ENCODE peak calls at places on chromosomes 5 and 9, in eight cellular contexts. J, A, Z, T, Q, P, O and W are unnamed samples.

GRCh38 chr9:71863652-71864051 is 47.3 kb downstream of the ABHD17B start:
- DNase-seq in J (peak), A (peak), Z (no peak), T (no peak), Q (peak), P (no peak), O (no peak), W (no peak)

GRCh38 chr9:115668506-115668905 is 485.1 kb upstream of the PAPPA start:
- DNase-seq in J (peak), A (peak), Z (no peak), T (no peak), Q (peak), P (no peak), O (peak), W (no peak)

GRCh38 chr5:26148569-26149107 is 889.7 kb downstream of the CDH9 start:
- DNase-seq in J (no peak), A (no peak), Z (no peak), T (no peak), Q (no peak), P (no peak), O (no peak), W (peak)

GRCh38 chr9:16421534-16421933 is 448.9 kb downstream of the BNC2 start:
- DNase-seq in J (peak), A (peak), Z (no peak), T (no peak), Q (peak), P (no peak), O (peak), W (no peak)

GRCh38 chr5:172870261-172870806 is 36.3 kb downstream of the ERGIC1 start:
- DNase-seq in J (peak), A (peak), Z (no peak), T (peak), Q (peak), P (no peak), O (peak), W (no peak)

GRCh38 chr5:128649183-128649582 is 111.1 kb upstream of the FBN2 start:
- DNase-seq in J (peak), A (peak), Z (no peak), T (no peak), Q (no peak), P (no peak), O (peak), W (no peak)

GRCh38 chr5:78594946-78595921 is 53.3 kb downstream of the LHFPL2 start:
- DNase-seq in J (peak), A (peak), Z (peak), T (peak), Q (peak), P (no peak), O (peak), W (no peak)

GRCh38 chr9:76374702-76375543 is 19.3 kb downstream of the RFK start:
- DNase-seq in J (peak), A (peak), Z (peak), T (peak), Q (peak), P (no peak), O (peak), W (no peak)

GRCh38 chr5:125536582-125536981 is 790.1 kb upstream of the ZNF608 start:
- DNase-seq in J (peak), A (peak), Z (no peak), T (no peak), Q (peak), P (no peak), O (peak), W (no peak)

GRCh38 chr9:136171801-136172411 is 33.0 kb downstream of the LHX3 start:
- DNase-seq in J (no peak), A (no peak), Z (no peak), T (no peak), Q (no peak), P (no peak), O (no peak), W (no peak)

GRCh38 chr5:169767938-169768337 is 130.9 kb downstream of the DOCK2 start:
- DNase-seq in J (no peak), A (no peak), Z (no peak), T (no peak), Q (no peak), P (no peak), O (no peak), W (no peak)

GRCh38 chr5:56361398-56361797 is 128.3 kb upstream of the ANKRD55 start:
- DNase-seq in J (no peak), A (no peak), Z (no peak), T (no peak), Q (no peak), P (no peak), O (no peak), W (no peak)

GRCh38 chr9:92740015-92740408 is 24.6 kb downstream of the BICD2 start:
- DNase-seq in J (peak), A (peak), Z (no peak), T (no peak), Q (no peak), P (no peak), O (no peak), W (no peak)

GRCh38 chr5:144304683-144305082 is 134.0 kb downstream of the KCTD16 start:
- DNase-seq in J (no peak), A (no peak), Z (no peak), T (no peak), Q (no peak), P (no peak), O (no peak), W (no peak)

GRCh38 chr5:137708796-137709559 is 26.9 kb downstream of the KLHL3 start:
- DNase-seq in J (no peak), A (no peak), Z (no peak), T (no peak), Q (no peak), P (no peak), O (no peak), W (no peak)

GRCh38 chr9:86721843-86722705 is 225.2 kb downstream of the GAS1 start:
- DNase-seq in J (peak), A (peak), Z (peak), T (peak), Q (peak), P (no peak), O (peak), W (no peak)

GRCh38 chr9:131405429-131405828 is 11.5 kb downstream of the PRRC2B start:
- DNase-seq in J (peak), A (peak), Z (no peak), T (peak), Q (peak), P (no peak), O (peak), W (no peak)

GRCh38 chr9:137326436-137327060 is 24.5 kb upstream of the NRARP start:
- DNase-seq in J (no peak), A (no peak), Z (no peak), T (no peak), Q (no peak), P (peak), O (no peak), W (no peak)

GRCh38 chr5:174410716-174411512 is 313.5 kb upstream of the MSX2 start:
- DNase-seq in J (peak), A (no peak), Z (no peak), T (no peak), Q (peak), P (no peak), O (no peak), W (no peak)

GRCh38 chr9:98142182-98142924 is 23.3 kb upstream of the TRIM14 start:
- DNase-seq in J (no peak), A (no peak), Z (no peak), T (no peak), Q (no peak), P (peak), O (no peak), W (peak)

GRCh38 chr9:111730937-111731567 is 63.7 kb downstream of the SHOC1 start:
- DNase-seq in J (peak), A (peak), Z (no peak), T (no peak), Q (peak), P (no peak), O (peak), W (no peak)

GRCh38 chr5:118791986-118792734 is 196.2 kb downstream of the DTWD2 start:
- DNase-seq in J (peak), A (peak), Z (peak), T (peak), Q (peak), P (peak), O (peak), W (no peak)

GRCh38 chr5:105150324-105150723 is 1587.7 kb upstream of the NUDT12 start:
- DNase-seq in J (no peak), A (no peak), Z (no peak), T (no peak), Q (no peak), P (no peak), O (no peak), W (no peak)

GRCh38 chr9:7216004-7216821 is 458.4 kb downstream of the KDM4C start:
- DNase-seq in J (peak), A (peak), Z (no peak), T (no peak), Q (peak), P (no peak), O (peak), W (no peak)

GRCh38 chr5:81165493-81166119 is 67.5 kb upstream of the CKMT2 start:
- DNase-seq in J (peak), A (peak), Z (peak), T (no peak), Q (peak), P (peak), O (peak), W (peak)

GRCh38 chr9:89274838-89275237 is 36.2 kb upstream of the CKS2 start:
- DNase-seq in J (peak), A (peak), Z (no peak), T (no peak), Q (peak), P (no peak), O (peak), W (no peak)

GRCh38 chr5:80140496-80140895 is 105.3 kb downstream of the THBS4 start:
- DNase-seq in J (no peak), A (no peak), Z (no peak), T (peak), Q (no peak), P (no peak), O (no peak), W (no peak)

GRCh38 chr5:115453391-115454095 is 91.0 kb downstream of the FEM1C start:
- DNase-seq in J (no peak), A (no peak), Z (no peak), T (no peak), Q (no peak), P (no peak), O (no peak), W (no peak)

GRCh38 chr5:140607031-140607430 is 25.9 kb downstream of the CD14 start:
- DNase-seq in J (no peak), A (no peak), Z (no peak), T (no peak), Q (no peak), P (no peak), O (no peak), W (no peak)

GRCh38 chr9:34688329-34689161 is 2.5 kb downstream of the CCL19 start:
- DNase-seq in J (no peak), A (no peak), Z (no peak), T (no peak), Q (no peak), P (no peak), O (no peak), W (no peak)

GRCh38 chr9:131122158-131122557 is 3.2 kb upstream of the NUP214 start:
- DNase-seq in J (no peak), A (no peak), Z (no peak), T (no peak), Q (no peak), P (no peak), O (no peak), W (no peak)

GRCh38 chr9:2087500-2088313 is 72.6 kb downstream of the SMARCA2 start:
- DNase-seq in J (peak), A (peak), Z (no peak), T (no peak), Q (peak), P (peak), O (peak), W (no peak)

GRCh38 chr5:76372320-76373054 is 30.6 kb upstream of the IQGAP2 start:
- DNase-seq in J (peak), A (peak), Z (no peak), T (no peak), Q (peak), P (no peak), O (peak), W (no peak)

GRCh38 chr5:59817536-59817935 is 76.0 kb downstream of the PDE4D start:
- DNase-seq in J (no peak), A (no peak), Z (no peak), T (no peak), Q (no peak), P (no peak), O (no peak), W (no peak)

GRCh38 chr5:136094913-136095641 is 37.6 kb upstream of the SMAD5 start:
- DNase-seq in J (no peak), A (no peak), Z (no peak), T (no peak), Q (no peak), P (no peak), O (no peak), W (no peak)

GRCh38 chr5:4000960-4001359 is 405.3 kb downstream of the IRX1 start:
- DNase-seq in J (no peak), A (no peak), Z (no peak), T (no peak), Q (no peak), P (no peak), O (no peak), W (peak)

GRCh38 chr5:29795253-29795652 is 1398.2 kb upstream of the CDH6 start:
- DNase-seq in J (no peak), A (no peak), Z (no peak), T (no peak), Q (no peak), P (no peak), O (no peak), W (no peak)

GRCh38 chr5:29794146-29794787 is 1399.2 kb upstream of the CDH6 start:
- DNase-seq in J (no peak), A (no peak), Z (no peak), T (no peak), Q (no peak), P (no peak), O (no peak), W (no peak)

GRCh38 chr5:29796018-29796417 is 1397.5 kb upstream of the CDH6 start:
- DNase-seq in J (no peak), A (no peak), Z (no peak), T (no peak), Q (no peak), P (no peak), O (no peak), W (no peak)

GRCh38 chr5:29790281-29790680 is 1403.2 kb upstream of the CDH6 start:
- DNase-seq in J (no peak), A (no peak), Z (no peak), T (no peak), Q (no peak), P (no peak), O (no peak), W (no peak)
- TF ChIP-seq CTCF in J (no peak), A (no peak), Z (no peak), T (no peak), Q (no peak), P (no peak), O (no peak), W (no peak)

DNA sequence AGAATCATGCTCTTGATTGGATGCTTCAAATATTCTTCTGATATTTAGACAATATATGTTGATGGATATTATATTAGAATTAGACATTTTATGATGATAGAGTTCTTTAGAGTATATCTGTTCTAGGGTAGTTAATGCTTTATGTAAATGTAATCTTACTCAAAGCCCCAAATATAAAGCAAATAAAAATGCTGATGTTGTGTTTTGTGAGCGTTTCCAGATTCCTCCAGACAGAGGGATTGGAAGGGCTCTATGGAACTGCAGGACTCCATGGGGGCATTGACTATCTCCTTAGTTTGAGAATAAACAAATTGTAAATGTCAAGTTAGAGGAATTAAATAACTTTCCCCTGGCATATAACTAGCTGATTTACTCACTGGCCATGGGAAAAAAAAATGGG is 184.5 kb downstream of the MRPS30 start:
- DNase-seq in J (no peak), A (no peak), Z (no peak), T (no peak), Q (no peak), P (no peak), O (no peak), W (no peak)
- TF ChIP-seq CTCF in J (no peak), A (no peak), Z (no peak), T (no peak), Q (no peak), P (no peak), O (no peak), W (no peak)

GRCh38 chr5:6593148-6594016 is 39.5 kb downstream of the NSUN2 start:
- DNase-seq in J (no peak), A (no peak), Z (no peak), T (peak), Q (no peak), P (no peak), O (no peak), W (no peak)

GRCh38 chr5:6592611-6593010 is 40.2 kb downstream of the NSUN2 start:
- DNase-seq in J (peak), A (peak), Z (no peak), T (no peak), Q (no peak), P (no peak), O (no peak), W (no peak)

GRCh38 chr5:6591671-6592288 is 41.1 kb downstream of the NSUN2 start:
- DNase-seq in J (no peak), A (no peak), Z (no peak), T (no peak), Q (no peak), P (no peak), O (no peak), W (no peak)

GRCh38 chr5:6587171-6587570 is 45.7 kb downstream of the NSUN2 start:
- DNase-seq in J (no peak), A (no peak), Z (no peak), T (peak), Q (no peak), P (no peak), O (no peak), W (no peak)

DNA sequence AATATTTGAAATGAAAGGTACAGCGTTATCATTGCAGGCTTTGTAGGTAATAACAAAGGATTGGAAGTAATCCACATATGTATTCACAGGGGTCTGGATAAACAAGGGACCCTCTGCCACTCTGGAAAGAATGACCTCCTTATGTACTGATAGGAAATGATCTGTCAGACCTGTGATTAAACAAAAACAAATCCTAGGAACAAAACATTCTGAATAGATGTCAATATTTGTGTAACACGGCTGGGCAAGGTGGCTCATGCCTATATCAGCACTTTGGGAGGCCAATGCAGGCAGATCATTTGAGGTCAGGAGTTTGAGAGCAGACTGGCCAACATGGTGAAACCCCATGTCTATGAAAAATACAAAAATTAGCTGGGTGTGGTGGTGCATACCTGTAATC is 42.3 kb downstream of the NSUN2 start:
- DNase-seq in J (no peak), A (no peak), Z (no peak), T (no peak), Q (no peak), P (no peak), O (no peak), W (no peak)
- TF ChIP-seq CTCF in J (no peak), A (no peak), Z (no peak), T (no peak), Q (no peak), P (no peak), O (no peak), W (no peak)

GRCh38 chr5:96733771-96734498 is 71.8 kb downstream of the CAST start:
- DNase-seq in J (peak), A (no peak), Z (no peak), T (no peak), Q (no peak), P (no peak), O (peak), W (no peak)

GRCh38 chr5:96726802-96727201 is 64.6 kb downstream of the CAST start:
- DNase-seq in J (no peak), A (no peak), Z (no peak), T (no peak), Q (no peak), P (no peak), O (no peak), W (no peak)

GRCh38 chr5:96725257-96725656 is 63.1 kb downstream of the CAST start:
- DNase-seq in J (no peak), A (no peak), Z (no peak), T (no peak), Q (no peak), P (no peak), O (no peak), W (no peak)

GRCh38 chr5:96734871-96735325 is 72.7 kb downstream of the CAST start:
- DNase-seq in J (peak), A (no peak), Z (no peak), T (no peak), Q (peak), P (no peak), O (peak), W (no peak)

GRCh38 chr5:96729156-96729555 is 67.0 kb downstream of the CAST start:
- DNase-seq in J (no peak), A (no peak), Z (no peak), T (no peak), Q (no peak), P (no peak), O (no peak), W (no peak)
- TF ChIP-seq CTCF in J (peak), A (peak), Z (no peak), T (no peak), Q (no peak), P (no peak), O (peak), W (no peak)

GRCh38 chr9:118631956-118632355 is 737.3 kb downstream of the BRINP1 start:
- DNase-seq in J (no peak), A (no peak), Z (no peak), T (no peak), Q (no peak), P (no peak), O (no peak), W (no peak)
- TF ChIP-seq CTCF in J (no peak), A (no peak), Z (no peak), T (no peak), Q (no peak), P (no peak), O (no peak), W (no peak)

DNA sequence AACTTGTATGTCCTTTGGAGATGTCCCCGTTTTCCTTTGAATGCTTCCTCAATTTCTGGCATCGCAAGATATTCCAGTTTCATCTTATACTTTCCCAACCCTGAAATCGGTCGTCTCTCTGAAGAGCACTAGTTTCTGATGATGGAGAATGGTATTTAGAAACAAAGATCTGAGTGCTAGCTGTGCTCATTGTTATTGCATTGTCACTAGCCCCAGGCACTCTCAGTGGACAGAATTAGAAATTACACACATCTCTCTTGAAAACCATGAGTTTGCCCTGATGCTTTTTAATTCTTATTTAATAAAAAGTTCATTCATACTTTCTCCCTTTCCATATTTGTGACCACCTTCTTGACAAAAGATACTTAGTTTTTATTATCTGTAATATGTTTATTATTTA is 67.7 kb downstream of the C9orf152 start:
- DNase-seq in J (no peak), A (no peak), Z (no peak), T (no peak), Q (no peak), P (no peak), O (no peak), W (no peak)
- TF ChIP-seq CTCF in J (no peak), A (no peak), Z (no peak), T (no peak), Q (no peak), P (no peak), O (no peak), W (no peak)

DNA sequence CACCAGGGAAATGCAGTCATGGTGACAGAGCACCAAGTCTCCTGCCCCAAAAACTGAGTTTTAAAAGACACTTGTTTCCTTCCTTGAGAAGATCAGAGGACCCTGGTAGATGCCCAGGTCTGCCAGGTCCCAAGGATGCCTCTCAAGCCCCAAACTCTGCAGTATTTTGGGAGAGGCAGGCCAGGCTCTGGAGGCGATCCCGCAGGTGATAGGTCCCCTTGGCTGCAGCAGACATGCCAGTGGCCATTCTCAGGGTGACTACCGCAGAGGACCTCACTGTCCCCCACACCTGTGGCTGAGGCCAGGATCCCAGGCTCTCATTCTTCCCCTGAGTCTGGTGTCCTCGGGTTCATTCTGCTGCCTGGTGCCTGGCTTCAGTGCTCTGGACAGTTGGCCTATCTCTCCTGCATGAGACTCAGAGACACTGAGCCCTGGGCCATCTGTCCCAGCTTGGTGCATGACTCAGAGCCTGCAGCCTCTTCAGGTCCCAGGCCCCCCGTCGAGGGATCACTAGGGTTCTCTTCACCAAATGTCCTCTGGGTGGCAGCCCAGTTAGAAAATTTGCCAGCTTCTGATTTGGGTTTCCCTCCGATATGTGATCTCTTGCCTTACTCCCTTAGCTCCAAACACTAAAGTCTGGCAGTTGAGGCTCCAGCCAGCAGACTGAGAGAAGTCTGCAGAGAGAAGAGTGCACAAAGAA is 59.7 kb upstream of the GARNL3 start:
- DNase-seq in J (peak), A (peak), Z (no peak), T (no peak), Q (no peak), P (no peak), O (no peak), W (peak)
- TF ChIP-seq CTCF in J (peak), A (peak), Z (no peak), T (no peak), Q (peak), P (no peak), O (peak), W (no peak)